ENCODE peak calls at places on chromosomes 4 and X, in six cellular contexts. One of them, this sample, is unnamed.

GRCh38 chrX:2696698-2697215 is 5.7 kb downstream of the CD99 start:
- DNase-seq in tibial artery: no peak
- DNase-seq in effector memory CD8-positive, alpha-beta T cell: peak
- DNase-seq in NCI-H1048: no peak
- DNase-seq in NCI-H2081: no peak
- DNase-seq in body of pancreas: peak
- DNase-seq in this sample: peak

GRCh38 chrX:128052303-128052702 is at the start of gene ACTRT1:
- DNase-seq in tibial artery: no peak
- DNase-seq in effector memory CD8-positive, alpha-beta T cell: no peak
- DNase-seq in NCI-H1048: no peak
- DNase-seq in NCI-H2081: no peak
- DNase-seq in body of pancreas: no peak
- DNase-seq in this sample: no peak

GRCh38 chr4:56062527-56062926 is 113.8 kb downstream of the CEP135 start:
- DNase-seq in tibial artery: no peak
- DNase-seq in effector memory CD8-positive, alpha-beta T cell: no peak
- DNase-seq in NCI-H1048: no peak
- DNase-seq in NCI-H2081: no peak
- DNase-seq in body of pancreas: no peak
- DNase-seq in this sample: no peak

GRCh38 chr4:108193891-108194672 is 25.4 kb upstream of the LEF1 start:
- DNase-seq in tibial artery: no peak
- DNase-seq in effector memory CD8-positive, alpha-beta T cell: no peak
- DNase-seq in NCI-H1048: no peak
- DNase-seq in NCI-H2081: peak
- DNase-seq in body of pancreas: no peak
- DNase-seq in this sample: peak

GRCh38 chrX:118519411-118520205 is 24.0 kb downstream of the DOCK11 start:
- DNase-seq in tibial artery: no peak
- DNase-seq in effector memory CD8-positive, alpha-beta T cell: no peak
- DNase-seq in NCI-H1048: no peak
- DNase-seq in NCI-H2081: no peak
- DNase-seq in body of pancreas: no peak
- DNase-seq in this sample: no peak

GRCh38 chrX:18291006-18291545 is 63.4 kb downstream of the SCML2 start:
- DNase-seq in tibial artery: no peak
- DNase-seq in effector memory CD8-positive, alpha-beta T cell: no peak
- DNase-seq in NCI-H1048: no peak
- DNase-seq in NCI-H2081: no peak
- DNase-seq in body of pancreas: no peak
- DNase-seq in this sample: no peak

GRCh38 chr4:89000844-89001360 is 56.1 kb downstream of the FAM13A start:
- DNase-seq in tibial artery: no peak
- DNase-seq in effector memory CD8-positive, alpha-beta T cell: no peak
- DNase-seq in NCI-H1048: peak
- DNase-seq in NCI-H2081: peak
- DNase-seq in body of pancreas: peak
- DNase-seq in this sample: no peak

GRCh38 chr4:123102897-123103489 is 180.6 kb upstream of the NUDT6 start:
- DNase-seq in tibial artery: no peak
- DNase-seq in effector memory CD8-positive, alpha-beta T cell: no peak
- DNase-seq in NCI-H1048: peak
- DNase-seq in NCI-H2081: peak
- DNase-seq in body of pancreas: no peak
- DNase-seq in this sample: peak

GRCh38 chrX:74536142-74537010 is 78.0 kb downstream of the RLIM start:
- DNase-seq in tibial artery: peak
- DNase-seq in effector memory CD8-positive, alpha-beta T cell: no peak
- DNase-seq in NCI-H1048: no peak
- DNase-seq in NCI-H2081: peak
- DNase-seq in body of pancreas: peak
- DNase-seq in this sample: peak

GRCh38 chr4:15948826-15949225 is 10.3 kb upstream of the FGFBP1 start:
- DNase-seq in tibial artery: no peak
- DNase-seq in effector memory CD8-positive, alpha-beta T cell: no peak
- DNase-seq in NCI-H1048: no peak
- DNase-seq in NCI-H2081: no peak
- DNase-seq in body of pancreas: no peak
- DNase-seq in this sample: no peak

GRCh38 chr4:121070696-121071639 is 1.4 kb downstream of the NDNF start:
- DNase-seq in tibial artery: peak
- DNase-seq in effector memory CD8-positive, alpha-beta T cell: no peak
- DNase-seq in NCI-H1048: no peak
- DNase-seq in NCI-H2081: no peak
- DNase-seq in body of pancreas: peak
- DNase-seq in this sample: peak

GRCh38 chr4:2251795-2252529 is 9.9 kb downstream of the MXD4 start:
- DNase-seq in tibial artery: peak
- DNase-seq in effector memory CD8-positive, alpha-beta T cell: no peak
- DNase-seq in NCI-H1048: no peak
- DNase-seq in NCI-H2081: no peak
- DNase-seq in body of pancreas: peak
- DNase-seq in this sample: no peak

GRCh38 chr4:79466621-79467020 is 58.6 kb upstream of the GK2 start:
- DNase-seq in tibial artery: no peak
- DNase-seq in effector memory CD8-positive, alpha-beta T cell: no peak
- DNase-seq in NCI-H1048: no peak
- DNase-seq in NCI-H2081: no peak
- DNase-seq in body of pancreas: no peak
- DNase-seq in this sample: no peak

GRCh38 chr4:118265312-118266144 is 87.3 kb downstream of the PRSS12 start:
- DNase-seq in tibial artery: no peak
- DNase-seq in effector memory CD8-positive, alpha-beta T cell: no peak
- DNase-seq in NCI-H1048: no peak
- DNase-seq in NCI-H2081: no peak
- DNase-seq in body of pancreas: peak
- DNase-seq in this sample: no peak

GRCh38 chrX:56762220-56762619 is 33.2 kb downstream of the NBDY start:
- DNase-seq in tibial artery: no peak
- DNase-seq in effector memory CD8-positive, alpha-beta T cell: no peak
- DNase-seq in NCI-H1048: no peak
- DNase-seq in NCI-H2081: no peak
- DNase-seq in body of pancreas: no peak
- DNase-seq in this sample: peak

GRCh38 chr4:153067376-153067775 is 131.3 kb downstream of the FHDC1 start:
- DNase-seq in tibial artery: no peak
- DNase-seq in effector memory CD8-positive, alpha-beta T cell: no peak
- DNase-seq in NCI-H1048: no peak
- DNase-seq in NCI-H2081: no peak
- DNase-seq in body of pancreas: no peak
- DNase-seq in this sample: peak

GRCh38 chr4:3630934-3631585 is 98.8 kb upstream of the LRPAP1 start:
- DNase-seq in tibial artery: no peak
- DNase-seq in effector memory CD8-positive, alpha-beta T cell: no peak
- DNase-seq in NCI-H1048: no peak
- DNase-seq in NCI-H2081: no peak
- DNase-seq in body of pancreas: no peak
- DNase-seq in this sample: no peak

GRCh38 chr4:53682196-53682595 is 90.9 kb upstream of the LNX1 start:
- DNase-seq in tibial artery: no peak
- DNase-seq in effector memory CD8-positive, alpha-beta T cell: no peak
- DNase-seq in NCI-H1048: no peak
- DNase-seq in NCI-H2081: no peak
- DNase-seq in body of pancreas: no peak
- DNase-seq in this sample: peak

GRCh38 chrX:110218591-110218990 is 99.3 kb downstream of the AMMECR1 start:
- DNase-seq in tibial artery: no peak
- DNase-seq in effector memory CD8-positive, alpha-beta T cell: no peak
- DNase-seq in NCI-H1048: no peak
- DNase-seq in NCI-H2081: no peak
- DNase-seq in body of pancreas: no peak
- DNase-seq in this sample: no peak

GRCh38 chr4:38179690-38180299 is 219.6 kb downstream of the PTTG2 start:
- DNase-seq in tibial artery: peak
- DNase-seq in effector memory CD8-positive, alpha-beta T cell: peak
- DNase-seq in NCI-H1048: peak
- DNase-seq in NCI-H2081: peak
- DNase-seq in body of pancreas: peak
- DNase-seq in this sample: peak